ENCODE peak calls at places on chromosomes 5 and 9, in eight cellular contexts. T is HCT116, Q is right cardiac atrium, R is D721Med, G is GM12891, K is spleen, J is tibial nerve, Z is hypothalamus. O is an unnamed sample.

GRCh38 chr5:96081276-96081858 is 119.7 kb upstream of the ELL2 start:
- DNase-seq in K (no peak), T (no peak), J (no peak), Q (no peak), G (no peak), Z (no peak), R (no peak), O (no peak)

GRCh38 chr5:73673161-73673591 is 47.2 kb downstream of the ARHGEF28 start:
- DNase-seq in Z (no peak), Q (no peak), G (no peak), K (no peak), R (no peak), T (no peak), J (no peak), O (no peak)

GRCh38 chr9:127194881-127195713 is 69.5 kb upstream of the GARNL3 start:
- DNase-seq in J (no peak), K (peak), R (no peak), Z (no peak), G (no peak), Q (no peak), T (peak), O (peak)

GRCh38 chr5:84573017-84573712 is 188.5 kb upstream of the EDIL3 start:
- DNase-seq in T (no peak), Z (no peak), K (no peak), J (no peak), R (no peak), G (no peak), Q (no peak), O (no peak)

GRCh38 chr9:76891874-76892273 is 14.0 kb downstream of the PRUNE2 start:
- DNase-seq in T (no peak), K (no peak), Q (no peak), G (peak), Z (no peak), R (no peak), J (no peak), O (no peak)

GRCh38 chr9:95268681-95269080 is 48.8 kb downstream of the FANCC start:
- DNase-seq in J (no peak), Q (no peak), G (no peak), K (no peak), T (peak), R (no peak), Z (no peak), O (peak)

GRCh38 chr5:1799110-1799601 is 481 bp downstream of the MRPL36 start:
- DNase-seq in J (no peak), T (no peak), R (no peak), K (no peak), Z (no peak), G (peak), Q (no peak), O (no peak)

GRCh38 chr5:139495644-139496435 is 13.3 kb upstream of the STING1 start:
- DNase-seq in Z (no peak), J (no peak), T (no peak), R (no peak), G (no peak), K (no peak), Q (no peak), O (no peak)

O was measured in SW480.